ENCODE peak calls at places on chromosome 15, in seven cellular contexts. T is adrenal gland; E is upper lobe of right lung; W is A549; F is CD4-positive, alpha-beta T cell; O is vagina; A is heart right ventricle. H is an unnamed sample. For H3K9me3, the result is how much of the 10 kb centered on the place peaks cover.

GRCh38 chr15:88615303-88616107 is 5.6 kb upstream of the AEN start:
- DNase-seq in T (no peak), E (no peak), W (no peak), F (no peak), O (no peak), A (no peak), H (no peak)

GRCh38 chr15:29921130-29921601 is 98.9 kb upstream of the TJP1 start:
- DNase-seq in T (no peak), E (no peak), W (peak), F (no peak), O (no peak), A (no peak), H (no peak)

GRCh38 chr15:89755701-89756100 is 4.7 kb upstream of the MESP1 start:
- DNase-seq in T (no peak), E (no peak), W (no peak), F (no peak), O (no peak), A (no peak), H (no peak)

GRCh38 chr15:73800662-73801345 is 47.7 kb upstream of the INSYN1 start:
- DNase-seq in T (peak), E (no peak), W (peak), F (no peak), O (no peak), A (peak), H (no peak)

GRCh38 chr15:85541744-85542143 is 161.3 kb downstream of the AKAP13 start:
- DNase-seq in T (no peak), E (no peak), W (no peak), F (no peak), O (no peak), A (no peak), H (no peak)

GRCh38 chr15:66491846-66492245 is 5.7 kb downstream of the SNAPC5 start:
- DNase-seq in T (no peak), E (no peak), W (no peak), F (no peak), O (no peak), A (no peak), H (no peak)

GRCh38 chr15:90305932-90306331 is 40.5 kb downstream of the NGRN start:
- DNase-seq in T (no peak), E (no peak), W (no peak), F (no peak), O (no peak), A (no peak), H (no peak)

GRCh38 chr15:96431787-96432186 is 101.3 kb downstream of the NR2F2 start:
- DNase-seq in T (no peak), E (no peak), W (no peak), F (no peak), O (no peak), A (no peak), H (no peak)

GRCh38 chr15:78938608-78939488 is 6.0 kb downstream of the CTSH start:
- DNase-seq in T (no peak), E (no peak), W (no peak), F (no peak), O (no peak), A (no peak), H (no peak)

DNA sequence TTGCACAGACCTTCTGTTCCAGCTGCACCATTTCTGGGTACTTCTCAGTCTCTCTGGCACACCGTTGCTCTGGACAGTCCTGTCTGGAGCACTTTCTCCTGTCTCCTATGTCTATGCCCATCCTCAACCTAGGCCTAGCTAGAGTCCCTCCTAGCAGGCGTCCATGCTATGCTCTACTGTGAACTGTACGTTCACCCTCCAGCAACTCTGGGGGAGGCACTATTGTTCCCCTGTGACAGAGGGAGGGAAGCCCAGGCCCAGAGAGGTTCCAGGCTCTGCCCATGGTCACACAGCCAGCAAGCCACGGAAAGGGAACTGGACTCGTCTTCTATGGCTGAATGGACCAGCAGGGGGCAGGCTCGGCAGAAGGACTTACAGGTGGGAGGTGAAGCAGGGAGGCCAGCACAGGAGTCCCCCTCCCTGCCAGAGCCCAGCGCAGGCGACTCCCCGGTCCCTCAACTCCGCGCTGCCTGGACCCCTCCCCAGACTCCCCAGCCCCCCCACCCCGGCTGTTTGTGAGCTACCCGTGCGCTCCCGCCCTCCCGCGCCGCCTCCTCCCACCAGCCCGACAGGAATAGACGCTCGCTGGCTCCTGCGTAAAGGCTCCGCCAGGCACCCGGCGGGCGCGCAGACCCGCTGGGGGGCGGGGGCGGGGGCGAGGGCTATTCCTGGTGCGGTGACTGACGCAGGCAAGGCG is 1.7 kb upstream of the LINGO1 start:
- DNase-seq in T (peak), E (peak), W (peak), F (peak), O (no peak), A (peak), H (peak)
- TF ChIP-seq CTCF in T (no peak), E (peak), W (peak), F (no peak), O (no peak), A (peak), H (peak)

DNA sequence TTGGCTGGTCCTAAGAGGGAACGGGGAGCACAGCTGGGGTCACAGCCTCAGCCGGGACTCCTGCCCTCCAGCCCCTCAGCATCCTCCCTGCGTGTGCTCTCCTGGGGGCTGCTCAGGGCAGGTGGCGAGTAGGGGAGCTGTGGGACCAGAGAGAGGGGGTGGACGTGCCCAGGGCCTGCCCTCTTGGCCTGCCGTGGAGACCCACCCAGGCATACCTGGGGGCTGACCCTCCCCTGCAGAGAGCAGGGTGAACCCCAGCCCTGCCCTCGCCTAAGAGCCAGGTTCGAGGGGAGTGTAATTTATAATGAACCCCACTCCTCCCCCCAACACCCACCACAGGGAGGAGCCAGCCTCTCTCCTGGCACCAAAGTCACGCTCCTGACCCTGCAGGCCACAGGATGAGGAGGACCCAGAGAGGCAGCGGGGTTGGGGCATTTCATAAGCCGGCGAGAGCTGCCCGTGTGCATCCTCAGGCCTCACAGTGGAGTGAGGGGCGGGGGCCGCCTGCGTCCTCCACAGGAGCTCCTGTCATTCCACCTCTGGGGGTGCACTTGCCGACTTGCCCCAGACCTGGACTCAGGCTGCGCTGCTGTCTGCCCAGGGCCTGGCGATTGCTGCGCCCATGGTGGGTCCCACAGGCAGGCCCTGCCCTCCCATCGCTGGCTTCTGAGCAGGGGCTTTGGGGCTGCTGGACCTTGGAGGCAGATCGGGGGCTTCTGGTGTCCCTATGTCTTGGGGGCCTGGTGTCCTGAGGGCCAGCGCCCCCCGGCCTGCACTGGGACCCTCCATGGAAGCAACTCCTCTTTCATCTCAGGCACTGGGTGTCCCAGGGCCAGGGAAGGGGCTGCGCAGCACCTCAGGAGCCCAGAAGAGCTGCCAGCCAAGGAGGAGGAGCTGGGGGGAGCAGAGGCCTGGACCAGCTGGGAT is 184.2 kb downstream of the GOLGA6L6 start:
- DNase-seq in T (peak), E (peak), W (no peak), F (no peak), O (no peak), A (peak), H (no peak)
- H3K9me3 ChIP-seq in T (under half), E (under half), W (under half), F (under half), O (under half), A (under half), H (under half)

GRCh38 chr15:27527490-27528067 is 556.6 kb downstream of the GABRG3 start:
- DNase-seq in T (no peak), E (no peak), W (no peak), F (no peak), O (no peak), A (no peak), H (no peak)
- TF ChIP-seq CTCF in T (no peak), E (no peak), W (peak), F (no peak), O (no peak), A (no peak), H (no peak)

DNA sequence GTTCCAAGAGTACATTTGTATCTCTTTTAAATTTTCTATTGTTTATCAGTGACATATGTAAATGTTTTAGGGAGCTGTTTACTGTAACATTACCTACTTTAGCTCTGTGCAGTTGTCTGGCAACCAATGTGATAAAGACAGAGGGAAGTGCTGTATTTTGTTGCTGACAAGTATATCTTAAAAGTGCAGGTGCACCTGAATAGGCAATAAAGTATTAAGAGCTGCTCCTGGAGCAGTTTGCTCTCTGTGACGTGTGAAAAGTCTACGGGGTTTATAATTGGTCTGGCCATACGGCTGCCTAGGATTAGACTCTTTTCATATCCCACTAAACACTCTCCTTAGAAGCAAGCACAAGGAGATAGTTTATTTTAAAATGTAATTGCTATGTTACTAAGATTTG is 178.3 kb downstream of the IGF1R start:
- DNase-seq in T (no peak), E (no peak), W (no peak), F (no peak), O (no peak), A (no peak), H (no peak)
- H3K9me3 ChIP-seq in T (under half), E (under half), W (half or more), F (under half), O (under half), A (half or more), H (under half)

GRCh38 chr15:100651253-100651652 is 48.9 kb downstream of the ASB7 start:
- DNase-seq in T (no peak), E (no peak), W (no peak), F (no peak), O (no peak), A (no peak), H (no peak)

GRCh38 chr15:100653608-100654007 is 51.2 kb downstream of the ASB7 start:
- DNase-seq in T (no peak), E (no peak), W (no peak), F (no peak), O (no peak), A (no peak), H (no peak)

DNA sequence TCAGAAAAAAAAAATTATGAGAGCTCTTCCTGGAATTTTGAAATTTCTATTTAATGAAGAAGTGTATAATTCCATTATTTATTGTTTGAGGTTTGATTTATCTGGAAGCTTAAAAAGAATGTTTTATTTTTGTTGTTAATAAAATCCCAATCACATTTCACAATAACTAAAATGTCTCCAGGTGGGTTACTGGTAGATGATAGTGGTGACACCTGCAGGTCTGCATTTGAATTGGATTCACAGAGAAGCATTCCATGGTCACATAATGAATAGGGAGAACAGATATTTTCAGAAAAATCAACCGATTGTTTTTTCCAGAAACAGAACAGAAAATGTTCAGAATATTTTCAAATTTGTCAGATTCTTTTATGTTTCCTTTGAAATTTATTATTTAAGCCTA is 48.3 kb downstream of the ASB7 start:
- DNase-seq in T (no peak), E (no peak), W (peak), F (no peak), O (no peak), A (no peak), H (no peak)
- TF ChIP-seq CTCF in T (no peak), E (no peak), W (peak), F (no peak), O (no peak), A (no peak), H (no peak)

DNA sequence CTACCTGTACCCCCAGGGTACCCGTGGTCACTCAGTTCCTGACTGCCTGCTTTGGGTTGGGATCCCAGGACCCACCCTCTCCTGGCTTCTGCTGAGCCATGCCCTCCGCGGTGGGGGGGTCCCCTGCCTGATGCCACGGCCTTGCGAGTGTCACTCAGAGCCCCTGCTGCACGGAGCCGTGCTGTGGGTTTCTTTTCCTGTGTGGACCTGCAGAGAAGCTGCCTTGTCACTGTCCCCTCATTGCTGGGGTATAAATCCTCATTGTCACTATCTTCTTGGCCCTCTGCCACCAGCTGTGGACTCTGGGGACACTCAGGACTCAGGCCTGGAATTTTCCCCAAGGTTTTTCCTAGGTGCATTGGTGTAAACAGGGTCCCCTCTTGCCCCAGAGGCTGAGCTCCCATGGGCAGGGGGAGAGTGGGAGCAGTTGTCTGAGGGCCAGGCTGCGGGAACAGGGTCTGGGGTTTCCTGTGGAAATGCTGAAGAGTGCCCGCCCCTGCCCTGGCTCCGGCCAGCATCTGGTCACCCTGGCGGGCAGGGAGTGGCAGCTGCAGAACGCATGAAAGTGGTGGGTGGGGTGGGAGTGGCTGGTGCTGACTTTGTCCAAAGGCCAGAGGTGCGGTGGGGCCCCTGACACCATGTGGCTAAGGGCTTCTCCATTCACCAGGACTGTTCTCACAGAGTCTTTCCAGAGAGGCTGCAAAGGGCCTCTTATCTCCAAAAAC is 191.7 kb downstream of the GOLGA6L6 start:
- DNase-seq in T (peak), E (peak), W (no peak), F (no peak), O (peak), A (no peak), H (peak)
- H3K9me3 ChIP-seq in T (under half), E (under half), W (under half), F (under half), O (under half), A (under half), H (under half)

GRCh38 chr15:26974120-26974780 is 3.3 kb downstream of the GABRG3 start:
- DNase-seq in T (no peak), E (no peak), W (peak), F (no peak), O (no peak), A (no peak), H (no peak)
- TF ChIP-seq CTCF in T (no peak), E (no peak), W (peak), F (no peak), O (no peak), A (peak), H (no peak)

H was measured in left lung.